ENCODE peak calls at places on chromosome 12, in seven cellular contexts. One of them, this sample, is unnamed. For H3K4me1, the result is how much of the 10 kb centered on the place peaks cover.

GRCh38 chr12:22974865-22975264 is 349.9 kb downstream of the ETNK1 start:
- DNase-seq in upper lobe of right lung: no peak
- DNase-seq in iPS DF 6.9: no peak
- DNase-seq in OCI-LY7: no peak
- DNase-seq in heart right ventricle: no peak
- DNase-seq in left ventricle myocardium inferior: no peak
- DNase-seq in cardiac muscle cell: no peak
- DNase-seq in this sample: peak

GRCh38 chr12:105916698-105917059 is 222.1 kb downstream of the NUAK1 start:
- DNase-seq in upper lobe of right lung: no peak
- DNase-seq in iPS DF 6.9: no peak
- DNase-seq in OCI-LY7: no peak
- DNase-seq in heart right ventricle: no peak
- DNase-seq in left ventricle myocardium inferior: no peak
- DNase-seq in cardiac muscle cell: no peak
- DNase-seq in this sample: peak

GRCh38 chr12:60308366-60309000 is 712.7 kb downstream of the SLC16A7 start:
- DNase-seq in upper lobe of right lung: no peak
- DNase-seq in iPS DF 6.9: no peak
- DNase-seq in OCI-LY7: no peak
- DNase-seq in heart right ventricle: no peak
- DNase-seq in left ventricle myocardium inferior: no peak
- DNase-seq in cardiac muscle cell: no peak
- DNase-seq in this sample: peak

GRCh38 chr12:6547987-6548386 is 7.9 kb downstream of the IFFO1 start:
- DNase-seq in upper lobe of right lung: no peak
- DNase-seq in iPS DF 6.9: no peak
- DNase-seq in OCI-LY7: no peak
- DNase-seq in heart right ventricle: peak
- DNase-seq in left ventricle myocardium inferior: peak
- DNase-seq in cardiac muscle cell: no peak
- DNase-seq in this sample: peak

GRCh38 chr12:63916561-63917476 is 72.3 kb downstream of the SRGAP1 start:
- DNase-seq in upper lobe of right lung: no peak
- DNase-seq in iPS DF 6.9: no peak
- DNase-seq in OCI-LY7: no peak
- DNase-seq in heart right ventricle: no peak
- DNase-seq in left ventricle myocardium inferior: no peak
- DNase-seq in cardiac muscle cell: no peak
- DNase-seq in this sample: peak

GRCh38 chr12:76866146-76866545 is 12.7 kb downstream of the CSRP2 start:
- DNase-seq in upper lobe of right lung: no peak
- DNase-seq in iPS DF 6.9: no peak
- DNase-seq in OCI-LY7: peak
- DNase-seq in heart right ventricle: no peak
- DNase-seq in left ventricle myocardium inferior: no peak
- DNase-seq in cardiac muscle cell: no peak
- DNase-seq in this sample: no peak

GRCh38 chr12:130083746-130084145 is 78.5 kb upstream of the FZD10 start:
- DNase-seq in upper lobe of right lung: no peak
- DNase-seq in iPS DF 6.9: no peak
- DNase-seq in OCI-LY7: no peak
- DNase-seq in heart right ventricle: no peak
- DNase-seq in left ventricle myocardium inferior: no peak
- DNase-seq in cardiac muscle cell: no peak
- DNase-seq in this sample: no peak

GRCh38 chr12:27785882-27786570 is 6.0 kb upstream of the MANSC4 start:
- DNase-seq in upper lobe of right lung: no peak
- DNase-seq in iPS DF 6.9: no peak
- DNase-seq in OCI-LY7: no peak
- DNase-seq in heart right ventricle: no peak
- DNase-seq in left ventricle myocardium inferior: no peak
- DNase-seq in cardiac muscle cell: no peak
- DNase-seq in this sample: peak

GRCh38 chr12:106601031-106601430 is 18.2 kb downstream of the RFX4 start:
- DNase-seq in upper lobe of right lung: no peak
- DNase-seq in iPS DF 6.9: no peak
- DNase-seq in OCI-LY7: no peak
- DNase-seq in heart right ventricle: no peak
- DNase-seq in left ventricle myocardium inferior: no peak
- DNase-seq in cardiac muscle cell: no peak
- DNase-seq in this sample: no peak

GRCh38 chr12:110282956-110283817 is 2.1 kb downstream of the ATP2A2 start:
- DNase-seq in upper lobe of right lung: no peak
- DNase-seq in iPS DF 6.9: no peak
- DNase-seq in OCI-LY7: peak
- DNase-seq in heart right ventricle: no peak
- DNase-seq in left ventricle myocardium inferior: no peak
- DNase-seq in cardiac muscle cell: no peak
- DNase-seq in this sample: peak

GRCh38 chr12:110289711-110290078 is 8.6 kb downstream of the ATP2A2 start:
- DNase-seq in upper lobe of right lung: no peak
- DNase-seq in iPS DF 6.9: no peak
- DNase-seq in OCI-LY7: no peak
- DNase-seq in heart right ventricle: no peak
- DNase-seq in left ventricle myocardium inferior: no peak
- DNase-seq in cardiac muscle cell: no peak
- DNase-seq in this sample: no peak

GRCh38 chr12:110287986-110288385 is 6.9 kb downstream of the ATP2A2 start:
- DNase-seq in upper lobe of right lung: no peak
- DNase-seq in iPS DF 6.9: no peak
- DNase-seq in OCI-LY7: no peak
- DNase-seq in heart right ventricle: no peak
- DNase-seq in left ventricle myocardium inferior: no peak
- DNase-seq in cardiac muscle cell: no peak
- DNase-seq in this sample: no peak

GRCh38 chr12:110284597-110284996 is 3.5 kb downstream of the ATP2A2 start:
- DNase-seq in upper lobe of right lung: no peak
- DNase-seq in iPS DF 6.9: no peak
- DNase-seq in OCI-LY7: no peak
- DNase-seq in heart right ventricle: no peak
- DNase-seq in left ventricle myocardium inferior: no peak
- DNase-seq in cardiac muscle cell: no peak
- DNase-seq in this sample: peak

GRCh38 chr12:110289021-110289710 is 8.1 kb downstream of the ATP2A2 start:
- DNase-seq in upper lobe of right lung: no peak
- DNase-seq in iPS DF 6.9: no peak
- DNase-seq in OCI-LY7: no peak
- DNase-seq in heart right ventricle: no peak
- DNase-seq in left ventricle myocardium inferior: no peak
- DNase-seq in cardiac muscle cell: peak
- DNase-seq in this sample: no peak
- H3K4me3 ChIP-seq in upper lobe of right lung: no peak
- H3K4me3 ChIP-seq in iPS DF 6.9: no peak
- H3K4me3 ChIP-seq in OCI-LY7: no peak
- H3K4me3 ChIP-seq in heart right ventricle: peak
- H3K4me3 ChIP-seq in left ventricle myocardium inferior: peak
- H3K4me3 ChIP-seq in cardiac muscle cell: peak
- H3K4me3 ChIP-seq in this sample: peak

GRCh38 chr12:53052419-53053222 is 2.8 kb downstream of the TNS2 start:
- DNase-seq in upper lobe of right lung: peak
- DNase-seq in iPS DF 6.9: no peak
- DNase-seq in OCI-LY7: no peak
- DNase-seq in heart right ventricle: peak
- DNase-seq in left ventricle myocardium inferior: peak
- DNase-seq in cardiac muscle cell: no peak
- DNase-seq in this sample: peak
- H3K4me1 ChIP-seq in upper lobe of right lung: half or more
- H3K4me1 ChIP-seq in iPS DF 6.9: under half
- H3K4me1 ChIP-seq in OCI-LY7: under half
- H3K4me1 ChIP-seq in heart right ventricle: half or more
- H3K4me1 ChIP-seq in left ventricle myocardium inferior: half or more
- H3K4me1 ChIP-seq in cardiac muscle cell: under half
- H3K4me1 ChIP-seq in this sample: half or more

GRCh38 chr12:52790427-52791270 is 5.3 kb downstream of the KRT3 start:
- DNase-seq in upper lobe of right lung: peak
- DNase-seq in iPS DF 6.9: no peak
- DNase-seq in OCI-LY7: no peak
- DNase-seq in heart right ventricle: no peak
- DNase-seq in left ventricle myocardium inferior: no peak
- DNase-seq in cardiac muscle cell: no peak
- DNase-seq in this sample: no peak
- H3K4me3 ChIP-seq in upper lobe of right lung: no peak
- H3K4me3 ChIP-seq in iPS DF 6.9: no peak
- H3K4me3 ChIP-seq in OCI-LY7: no peak
- H3K4me3 ChIP-seq in heart right ventricle: no peak
- H3K4me3 ChIP-seq in left ventricle myocardium inferior: no peak
- H3K4me3 ChIP-seq in cardiac muscle cell: no peak
- H3K4me3 ChIP-seq in this sample: no peak

DNA sequence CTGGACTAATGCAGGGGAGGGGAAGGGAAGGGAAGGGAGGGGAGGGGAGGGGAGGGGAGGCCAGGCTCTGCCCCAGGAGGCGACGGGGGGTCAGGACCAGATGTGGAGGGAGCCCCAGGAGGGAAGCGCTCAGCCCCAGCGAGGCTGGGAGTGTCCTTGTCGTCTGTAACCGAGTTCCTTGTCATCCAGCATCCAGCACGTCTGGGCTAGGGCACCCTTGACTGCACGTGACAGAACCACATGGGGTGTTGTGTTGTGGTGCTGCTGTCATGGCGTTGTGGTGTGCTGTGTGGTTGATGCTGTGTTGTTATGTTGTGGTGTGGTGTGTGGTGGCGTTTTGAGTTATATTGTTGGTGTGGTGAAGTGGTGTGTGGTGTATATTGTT is 28.4 kb upstream of the SFSWAP start:
- DNase-seq in upper lobe of right lung: no peak
- DNase-seq in iPS DF 6.9: no peak
- DNase-seq in OCI-LY7: no peak
- DNase-seq in heart right ventricle: no peak
- DNase-seq in left ventricle myocardium inferior: no peak
- DNase-seq in cardiac muscle cell: no peak
- DNase-seq in this sample: no peak
- H3K4me1 ChIP-seq in upper lobe of right lung: under half
- H3K4me1 ChIP-seq in iPS DF 6.9: under half
- H3K4me1 ChIP-seq in OCI-LY7: under half
- H3K4me1 ChIP-seq in heart right ventricle: under half
- H3K4me1 ChIP-seq in left ventricle myocardium inferior: under half
- H3K4me1 ChIP-seq in cardiac muscle cell: under half
- H3K4me1 ChIP-seq in this sample: under half

GRCh38 chr12:65339161-65339560 is 60.7 kb downstream of the MSRB3 start:
- DNase-seq in upper lobe of right lung: no peak
- DNase-seq in iPS DF 6.9: no peak
- DNase-seq in OCI-LY7: no peak
- DNase-seq in heart right ventricle: no peak
- DNase-seq in left ventricle myocardium inferior: no peak
- DNase-seq in cardiac muscle cell: no peak
- DNase-seq in this sample: no peak
- H3K4me3 ChIP-seq in upper lobe of right lung: no peak
- H3K4me3 ChIP-seq in iPS DF 6.9: no peak
- H3K4me3 ChIP-seq in OCI-LY7: no peak
- H3K4me3 ChIP-seq in heart right ventricle: no peak
- H3K4me3 ChIP-seq in left ventricle myocardium inferior: no peak
- H3K4me3 ChIP-seq in cardiac muscle cell: no peak
- H3K4me3 ChIP-seq in this sample: no peak

GRCh38 chr12:113860950-113861349 is 105.2 kb downstream of the RBM19 start:
- DNase-seq in upper lobe of right lung: no peak
- DNase-seq in iPS DF 6.9: no peak
- DNase-seq in OCI-LY7: no peak
- DNase-seq in heart right ventricle: no peak
- DNase-seq in left ventricle myocardium inferior: no peak
- DNase-seq in cardiac muscle cell: no peak
- DNase-seq in this sample: peak

GRCh38 chr12:113862570-113863454 is 103.3 kb downstream of the RBM19 start:
- DNase-seq in upper lobe of right lung: no peak
- DNase-seq in iPS DF 6.9: no peak
- DNase-seq in OCI-LY7: no peak
- DNase-seq in heart right ventricle: no peak
- DNase-seq in left ventricle myocardium inferior: no peak
- DNase-seq in cardiac muscle cell: no peak
- DNase-seq in this sample: peak

GRCh38 chr12:113858828-113859386 is 107.2 kb downstream of the RBM19 start:
- DNase-seq in upper lobe of right lung: no peak
- DNase-seq in iPS DF 6.9: no peak
- DNase-seq in OCI-LY7: no peak
- DNase-seq in heart right ventricle: no peak
- DNase-seq in left ventricle myocardium inferior: no peak
- DNase-seq in cardiac muscle cell: no peak
- DNase-seq in this sample: no peak

GRCh38 chr12:113861708-113862312 is 104.3 kb downstream of the RBM19 start:
- DNase-seq in upper lobe of right lung: no peak
- DNase-seq in iPS DF 6.9: no peak
- DNase-seq in OCI-LY7: no peak
- DNase-seq in heart right ventricle: no peak
- DNase-seq in left ventricle myocardium inferior: no peak
- DNase-seq in cardiac muscle cell: no peak
- DNase-seq in this sample: no peak

DNA sequence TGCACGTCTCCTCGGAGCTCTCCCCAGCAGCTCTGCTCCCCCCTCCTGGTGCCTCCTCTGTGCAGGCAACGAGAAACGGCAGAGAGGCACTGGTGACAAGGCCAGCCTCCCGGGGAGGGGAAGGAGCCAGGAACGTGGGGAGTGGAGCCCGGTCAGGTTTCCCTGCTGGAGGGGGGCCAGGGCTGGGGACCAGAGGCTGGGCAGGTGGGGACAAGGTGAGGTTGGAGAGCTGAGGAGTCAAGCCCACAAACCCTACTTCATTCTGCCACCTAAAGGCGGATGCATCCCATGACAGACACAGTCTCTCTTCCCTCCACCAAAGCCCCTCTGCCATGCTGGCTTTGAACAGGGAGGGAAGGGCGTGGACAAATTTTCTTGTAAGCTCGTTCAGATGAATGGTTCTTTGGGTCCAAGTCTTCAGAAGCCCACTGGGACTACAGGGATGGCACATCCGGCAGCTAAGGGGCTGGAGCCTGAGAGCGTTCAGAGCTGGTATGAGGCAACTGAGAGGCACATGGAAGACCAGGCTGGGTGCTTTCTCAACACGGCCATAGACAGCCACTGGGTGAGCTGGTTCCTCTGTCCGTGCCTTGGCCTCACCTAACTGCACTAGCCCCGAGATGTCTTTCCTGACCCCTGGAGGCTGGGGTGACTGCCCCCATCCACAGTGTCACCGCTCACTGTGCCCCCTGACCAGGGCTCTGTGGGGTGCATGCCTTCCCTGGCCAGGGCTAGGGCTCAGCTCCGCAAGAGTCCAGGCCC is 105.9 kb downstream of the RBM19 start:
- DNase-seq in upper lobe of right lung: no peak
- DNase-seq in iPS DF 6.9: no peak
- DNase-seq in OCI-LY7: no peak
- DNase-seq in heart right ventricle: no peak
- DNase-seq in left ventricle myocardium inferior: no peak
- DNase-seq in cardiac muscle cell: no peak
- DNase-seq in this sample: no peak
- H3K4me1 ChIP-seq in upper lobe of right lung: under half
- H3K4me1 ChIP-seq in iPS DF 6.9: under half
- H3K4me1 ChIP-seq in OCI-LY7: under half
- H3K4me1 ChIP-seq in heart right ventricle: under half
- H3K4me1 ChIP-seq in left ventricle myocardium inferior: under half
- H3K4me1 ChIP-seq in cardiac muscle cell: under half
- H3K4me1 ChIP-seq in this sample: under half

GRCh38 chr12:25994252-25994651 is 35.8 kb downstream of the RASSF8 start:
- DNase-seq in upper lobe of right lung: no peak
- DNase-seq in iPS DF 6.9: no peak
- DNase-seq in OCI-LY7: no peak
- DNase-seq in heart right ventricle: no peak
- DNase-seq in left ventricle myocardium inferior: no peak
- DNase-seq in cardiac muscle cell: no peak
- DNase-seq in this sample: peak
- H3K4me3 ChIP-seq in upper lobe of right lung: no peak
- H3K4me3 ChIP-seq in iPS DF 6.9: no peak
- H3K4me3 ChIP-seq in OCI-LY7: no peak
- H3K4me3 ChIP-seq in heart right ventricle: no peak
- H3K4me3 ChIP-seq in left ventricle myocardium inferior: no peak
- H3K4me3 ChIP-seq in cardiac muscle cell: no peak
- H3K4me3 ChIP-seq in this sample: no peak

This sample was measured in adipocyte.